ENCODE peak calls at places on chromosomes 7 and 10, in eight cellular contexts. M is aorta, H is B cell, W is colonic mucosa, V is retina, L is neural crest cell, R is stromal cell of bone marrow, F is renal cortical epithelial cell. P is an unnamed sample.

GRCh38 chr10:80443531-80443974 is 10.6 kb upstream of the TSPAN14 start:
- DNase-seq in F (peak), V (no peak), W (peak), M (peak), R (no peak), L (no peak), H (no peak), P (peak)

GRCh38 chr10:3825862-3826351 is 40.9 kb upstream of the KLF6 start:
- DNase-seq in H (no peak), L (no peak), F (no peak), R (no peak), V (no peak), W (no peak), M (no peak), P (no peak)

GRCh38 chr10:14412624-14413023 is 81.9 kb upstream of the FRMD4A start:
- DNase-seq in F (no peak), L (no peak), W (no peak), H (no peak), V (no peak), M (no peak), R (no peak), P (no peak)

GRCh38 chr7:69364814-69365587 is 233.3 kb upstream of the AUTS2 start:
- DNase-seq in L (no peak), R (no peak), W (no peak), H (no peak), M (no peak), V (no peak), F (no peak), P (no peak)

GRCh38 chr10:100101526-100102076 is 19.9 kb upstream of the CPN1 start:
- DNase-seq in R (no peak), H (no peak), M (no peak), V (no peak), W (peak), F (peak), L (no peak), P (peak)

GRCh38 chr7:45159296-45159695 is 1.7 kb downstream of the RAMP3 start:
- DNase-seq in W (no peak), M (peak), R (no peak), L (no peak), V (no peak), H (no peak), F (no peak), P (no peak)

GRCh38 chr10:78263521-78263988 is 229.9 kb downstream of the RPS24 start:
- DNase-seq in R (peak), V (no peak), W (no peak), H (no peak), L (no peak), M (no peak), F (peak), P (no peak)

GRCh38 chr7:106485031-106485551 is 175.9 kb downstream of the CCDC71L start:
- DNase-seq in M (no peak), R (peak), W (no peak), F (peak), V (no peak), H (no peak), L (no peak), P (peak)

GRCh38 chr10:43706166-43706565 is 57.5 kb upstream of the ZNF32 start:
- DNase-seq in M (no peak), L (no peak), W (no peak), F (no peak), H (no peak), V (no peak), R (no peak), P (no peak)

GRCh38 chr7:47343056-47343455 is 238.9 kb downstream of the TNS3 start:
- DNase-seq in H (no peak), V (no peak), M (peak), W (no peak), F (no peak), L (no peak), R (no peak), P (no peak)

GRCh38 chr7:81367335-81367801 is 402.5 kb downstream of the HGF start:
- DNase-seq in W (no peak), R (peak), L (no peak), M (no peak), H (no peak), V (no peak), F (peak), P (no peak)

GRCh38 chr7:155764432-155764798 is 47.8 kb downstream of the SHH start:
- DNase-seq in L (no peak), R (no peak), F (no peak), V (no peak), H (no peak), M (no peak), W (no peak), P (no peak)

GRCh38 chr7:116403265-116403664 is 96.3 kb upstream of the CAV2 start:
- DNase-seq in R (peak), V (no peak), H (no peak), F (no peak), L (no peak), W (no peak), M (no peak), P (peak)

GRCh38 chr7:150867592-150867991 is 15.3 kb downstream of the AOC1 start:
- DNase-seq in W (no peak), H (no peak), V (no peak), M (no peak), R (no peak), L (no peak), F (no peak), P (no peak)

GRCh38 chr10:36688717-36689116 is 436.7 kb upstream of the ANKRD30A start:
- DNase-seq in L (no peak), H (no peak), V (no peak), R (no peak), M (no peak), F (no peak), W (no peak), P (no peak)

GRCh38 chr10:114103286-114103685 is 59.6 kb downstream of the ADRB1 start:
- DNase-seq in F (peak), V (peak), M (no peak), L (no peak), H (peak), W (no peak), R (peak), P (peak)

GRCh38 chr10:116892873-116893685 is 43.8 kb downstream of the ENO4 start:
- DNase-seq in M (no peak), V (peak), R (no peak), L (no peak), W (no peak), H (peak), F (no peak), P (peak)

GRCh38 chr7:31437466-31437865 is 76.4 kb upstream of the ITPRID1 start:
- DNase-seq in F (no peak), W (no peak), V (no peak), R (no peak), M (no peak), H (no peak), L (no peak), P (no peak)

GRCh38 chr10:3636356-3637181 is 148.4 kb downstream of the KLF6 start:
- DNase-seq in F (no peak), H (no peak), M (no peak), W (no peak), R (no peak), V (no peak), L (no peak), P (no peak)

GRCh38 chr7:5349437-5350173 is 66.9 kb downstream of the SLC29A4 start:
- DNase-seq in W (no peak), F (no peak), V (peak), H (no peak), L (no peak), R (no peak), M (no peak), P (no peak)

GRCh38 chr10:63976538-63976937 is 455.3 kb downstream of the REEP3 start:
- DNase-seq in L (peak), R (peak), W (peak), H (peak), M (no peak), V (peak), F (peak), P (peak)

GRCh38 chr7:45156516-45157272 is 897 bp upstream of the RAMP3 start:
- DNase-seq in W (no peak), L (no peak), M (peak), F (no peak), H (no peak), R (no peak), V (no peak), P (no peak)

GRCh38 chr7:19118896-19119301 is 1.5 kb upstream of the TWIST1 start:
- DNase-seq in R (no peak), F (no peak), W (no peak), H (no peak), M (peak), L (peak), V (peak), P (no peak)

GRCh38 chr7:55266243-55266642 is 98.9 kb upstream of the LANCL2 start:
- DNase-seq in F (no peak), W (no peak), L (no peak), V (no peak), M (no peak), H (no peak), R (no peak), P (no peak)

GRCh38 chr7:73612598-73613269 is 11.6 kb downstream of the MLXIPL start:
- DNase-seq in W (peak), M (no peak), L (no peak), H (no peak), F (peak), V (no peak), R (no peak), P (no peak)

GRCh38 chr7:1076184-1077072 is 11.5 kb upstream of the GPER1 start:
- DNase-seq in W (no peak), F (no peak), M (no peak), R (no peak), H (no peak), L (no peak), V (no peak), P (no peak)

GRCh38 chr10:62021978-62022802 is 120.7 kb downstream of the ARID5B start:
- DNase-seq in W (no peak), M (no peak), L (no peak), F (no peak), H (no peak), V (no peak), R (no peak), P (no peak)

GRCh38 chr10:113056468-113057021 is 106.5 kb downstream of the TCF7L2 start:
- DNase-seq in W (no peak), L (no peak), F (peak), V (no peak), H (no peak), M (peak), R (peak), P (no peak)

GRCh38 chr10:111104811-111105210 is 28.0 kb downstream of the ADRA2A start:
- DNase-seq in H (no peak), F (no peak), L (no peak), W (no peak), M (peak), V (no peak), R (no peak), P (no peak)

GRCh38 chr10:126268104-126268900 is 120.0 kb downstream of the ADAM12 start:
- DNase-seq in W (no peak), R (no peak), L (no peak), H (no peak), V (no peak), F (peak), M (no peak), P (no peak)

GRCh38 chr7:46486264-46487206 is 565.5 kb upstream of the IGFBP3 start:
- DNase-seq in L (no peak), M (peak), W (peak), H (no peak), R (peak), F (peak), V (no peak), P (no peak)

GRCh38 chr10:45424668-45425404 is 50.8 kb downstream of the ALOX5 start:
- DNase-seq in H (no peak), V (no peak), W (no peak), M (no peak), F (no peak), R (no peak), L (no peak), P (peak)

GRCh38 chr7:17558558-17559332 is 260.3 kb downstream of the AHR start:
- DNase-seq in W (peak), H (no peak), R (no peak), F (peak), M (no peak), L (no peak), V (no peak), P (no peak)

GRCh38 chr7:128172151-128172550 is 68.9 kb upstream of the LEP start:
- DNase-seq in R (no peak), F (no peak), W (no peak), V (no peak), H (no peak), M (no peak), L (no peak), P (no peak)

P was measured in dermis microvascular lymphatic vessel endothelial cell.